ENCODE peak calls at places on chromosomes 2 and 18, in six cellular contexts. U is IMR-90; E is AG09309; B is foreskin fibroblast; R is astrocyte; N is effector memory CD4-positive, alpha-beta T cell. Y is an unnamed sample.

GRCh38 chr2:69088471-69088870 is 75.5 kb downstream of the ANTXR1 start:
- DNase-seq in U (peak), E (no peak), B (peak), R (no peak), N (no peak), Y (peak)

GRCh38 chr2:152335851-152336102 is 803 bp downstream of the FMNL2 start:
- DNase-seq in U (no peak), E (no peak), B (no peak), R (no peak), N (no peak), Y (no peak)

GRCh38 chr18:59848002-59848401 is 51.8 kb upstream of the PMAIP1 start:
- DNase-seq in U (no peak), E (no peak), B (no peak), R (no peak), N (no peak), Y (no peak)

GRCh38 chr2:231670892-231671616 is 37.3 kb upstream of the PTMA start:
- DNase-seq in U (no peak), E (no peak), B (no peak), R (no peak), N (no peak), Y (no peak)

GRCh38 chr2:196660264-196660663 is 20.7 kb downstream of the CCDC150 start:
- DNase-seq in U (peak), E (peak), B (peak), R (peak), N (no peak), Y (peak)

GRCh38 chr2:170241731-170242130 is 63.8 kb downstream of the MYO3B start:
- DNase-seq in U (no peak), E (no peak), B (no peak), R (no peak), N (no peak), Y (no peak)

GRCh38 chr2:166170356-166170755 is 42.5 kb upstream of the SCN1A start:
- DNase-seq in U (peak), E (no peak), B (peak), R (peak), N (no peak), Y (peak)

GRCh38 chr2:37471994-37472393 is 127.6 kb downstream of the QPCT start:
- DNase-seq in U (peak), E (peak), B (peak), R (peak), N (no peak), Y (peak)

GRCh38 chr18:78979058-78979680 is 449 bp upstream of the SALL3 start:
- DNase-seq in U (no peak), E (no peak), B (no peak), R (no peak), N (no peak), Y (peak)

GRCh38 chr2:34104601-34105000 is 505.5 kb upstream of the FAM98A start:
- DNase-seq in U (peak), E (no peak), B (peak), R (no peak), N (no peak), Y (no peak)

GRCh38 chr2:19990416-19990728 is 467 bp upstream of the WDR35 start:
- DNase-seq in U (no peak), E (no peak), B (no peak), R (no peak), N (no peak), Y (no peak)

GRCh38 chr18:73124165-73124564 is 256.4 kb upstream of the NETO1 start:
- DNase-seq in U (peak), E (no peak), B (peak), R (peak), N (no peak), Y (peak)

GRCh38 chr2:65436825-65437221 is 4.4 kb upstream of the SPRED2 start:
- DNase-seq in U (no peak), E (no peak), B (no peak), R (no peak), N (no peak), Y (no peak)

GRCh38 chr2:42962521-42962953 is 170.2 kb upstream of the HAAO start:
- DNase-seq in U (peak), E (no peak), B (no peak), R (no peak), N (no peak), Y (peak)
- H3K4me3 ChIP-seq in U (no peak), E (no peak), B (no peak), R (no peak), N (no peak), Y (no peak)

DNA sequence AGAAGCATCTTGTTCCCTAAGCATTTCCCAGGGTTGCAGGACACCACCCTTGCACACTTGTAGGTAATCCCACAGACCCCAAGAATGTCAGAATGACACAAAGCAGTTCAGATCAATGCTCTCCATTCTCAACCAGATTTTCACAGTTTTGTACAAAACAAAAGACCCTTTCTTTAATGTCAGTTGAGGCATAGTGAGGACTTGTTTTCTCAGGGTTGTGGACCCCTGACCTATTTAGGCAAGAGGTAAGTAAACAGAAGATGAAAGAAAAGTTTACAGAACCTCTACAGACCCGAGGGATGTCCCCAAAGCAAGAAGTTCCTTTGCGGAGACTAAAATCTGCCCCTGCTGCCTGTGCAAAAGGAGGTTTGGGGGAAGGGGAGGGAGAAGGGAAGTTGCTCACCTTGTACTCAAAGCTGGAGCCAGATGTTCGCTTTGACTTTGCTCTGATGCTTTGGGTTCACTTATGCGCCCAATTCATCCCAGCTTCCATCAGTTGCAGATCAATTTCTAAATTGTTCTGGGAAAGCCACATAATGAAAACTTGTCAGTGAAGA is 635.4 kb downstream of the EPHA4 start:
- DNase-seq in U (no peak), E (no peak), B (no peak), R (no peak), N (no peak), Y (no peak)
- H3K4me3 ChIP-seq in U (no peak), E (no peak), B (no peak), R (no peak), N (no peak), Y (no peak)

GRCh38 chr2:219466816-219467735 is 31.6 kb upstream of the GMPPA start:
- DNase-seq in U (no peak), E (no peak), B (no peak), R (no peak), N (no peak), Y (no peak)

GRCh38 chr2:219465659-219466561 is 31.3 kb downstream of the SPEG start:
- DNase-seq in U (no peak), E (no peak), B (no peak), R (no peak), N (no peak), Y (no peak)

GRCh38 chr2:219462349-219462748 is 27.7 kb downstream of the SPEG start:
- DNase-seq in U (no peak), E (no peak), B (no peak), R (no peak), N (no peak), Y (no peak)

GRCh38 chr2:219461669-219462068 is 27.0 kb downstream of the SPEG start:
- DNase-seq in U (no peak), E (no peak), B (no peak), R (no peak), N (no peak), Y (no peak)

GRCh38 chr2:219464286-219465032 is 29.8 kb downstream of the SPEG start:
- DNase-seq in U (no peak), E (no peak), B (no peak), R (no peak), N (no peak), Y (no peak)
- H3K4me3 ChIP-seq in U (no peak), E (no peak), B (no peak), R (no peak), N (no peak), Y (no peak)

DNA sequence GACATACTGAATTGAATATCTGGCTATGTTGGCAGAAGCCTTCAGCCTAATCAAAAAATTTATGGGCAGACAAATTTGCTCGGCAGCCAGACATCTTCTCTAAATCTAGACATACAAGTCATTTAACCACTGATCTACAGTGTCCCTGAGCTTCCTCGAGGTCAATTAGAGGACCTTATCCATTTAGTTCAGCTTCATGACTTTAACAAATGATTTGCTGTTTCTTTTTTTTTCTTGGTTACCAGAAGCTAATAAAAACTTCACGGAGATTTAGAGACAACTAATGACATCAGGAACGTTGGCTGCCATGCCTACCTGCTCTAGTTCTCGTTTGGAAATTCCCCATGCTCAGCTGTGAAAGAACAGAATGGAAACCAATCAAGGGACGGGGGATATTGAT is 223.8 kb downstream of the BCL2 start:
- DNase-seq in U (no peak), E (no peak), B (no peak), R (no peak), N (no peak), Y (no peak)
- H3K4me3 ChIP-seq in U (no peak), E (no peak), B (no peak), R (no peak), N (no peak), Y (no peak)

GRCh38 chr18:46334200-46334553 is 230.0 kb downstream of the HAUS1 start:
- DNase-seq in U (no peak), E (no peak), B (no peak), R (no peak), N (no peak), Y (no peak)
- H3K4me3 ChIP-seq in U (no peak), E (no peak), B (no peak), R (peak), N (peak), Y (no peak)

GRCh38 chr18:61333271-61333745 is at the start of gene CDH20:
- DNase-seq in U (no peak), E (no peak), B (no peak), R (no peak), N (no peak), Y (peak)

GRCh38 chr18:61335737-61336555 is 2.7 kb downstream of the CDH20 start:
- DNase-seq in U (no peak), E (no peak), B (peak), R (peak), N (no peak), Y (peak)

GRCh38 chr18:61334491-61334850 is 1.2 kb downstream of the CDH20 start:
- DNase-seq in U (no peak), E (no peak), B (peak), R (no peak), N (no peak), Y (peak)

GRCh38 chr18:61334951-61335736 is 1.9 kb downstream of the CDH20 start:
- DNase-seq in U (no peak), E (no peak), B (peak), R (no peak), N (no peak), Y (no peak)

DNA sequence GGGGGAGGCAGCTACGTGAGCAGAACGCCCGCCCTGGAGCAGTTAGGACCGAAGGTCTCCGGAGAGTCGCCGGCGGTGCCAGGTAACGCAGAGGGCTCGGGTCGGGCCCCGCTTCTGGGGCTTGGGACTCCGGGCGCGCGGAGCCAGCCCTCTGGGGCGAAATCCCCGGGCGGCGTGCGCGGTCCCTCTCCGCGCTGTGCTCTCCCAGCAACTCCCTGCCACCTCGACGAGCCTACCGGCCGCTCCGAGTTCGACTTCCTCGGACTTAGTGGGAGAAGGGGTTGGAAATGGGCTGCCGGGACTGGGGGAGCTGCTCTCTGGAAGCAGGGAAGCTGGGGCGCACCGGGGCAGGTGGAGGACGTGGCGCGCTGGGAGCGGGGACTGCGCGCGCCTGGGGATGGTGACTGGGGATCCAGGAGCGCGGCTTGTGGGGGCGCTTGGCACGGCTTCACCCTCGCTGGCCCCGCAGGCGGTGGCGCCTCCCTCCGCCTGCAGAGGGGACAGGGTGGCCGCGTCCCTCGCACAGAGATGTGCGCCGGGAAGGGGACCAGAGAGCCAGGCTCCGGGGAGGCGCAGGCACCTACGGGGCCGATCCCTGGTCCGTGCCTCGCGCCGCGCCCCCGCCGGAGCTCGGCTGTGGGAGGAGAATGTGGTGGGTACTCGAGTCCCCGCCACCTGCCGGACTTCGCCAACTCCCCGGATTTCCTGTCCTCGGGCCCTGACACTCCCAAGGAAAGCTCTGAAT is 688 bp downstream of the CDH20 start:
- DNase-seq in U (no peak), E (no peak), B (peak), R (no peak), N (no peak), Y (peak)
- H3K4me3 ChIP-seq in U (no peak), E (peak), B (peak), R (peak), N (no peak), Y (peak)

GRCh38 chr2:58155160-58155778 is 85.9 kb downstream of the FANCL start:
- DNase-seq in U (no peak), E (no peak), B (no peak), R (no peak), N (no peak), Y (no peak)
- H3K4me3 ChIP-seq in U (no peak), E (no peak), B (no peak), R (no peak), N (no peak), Y (no peak)

DNA sequence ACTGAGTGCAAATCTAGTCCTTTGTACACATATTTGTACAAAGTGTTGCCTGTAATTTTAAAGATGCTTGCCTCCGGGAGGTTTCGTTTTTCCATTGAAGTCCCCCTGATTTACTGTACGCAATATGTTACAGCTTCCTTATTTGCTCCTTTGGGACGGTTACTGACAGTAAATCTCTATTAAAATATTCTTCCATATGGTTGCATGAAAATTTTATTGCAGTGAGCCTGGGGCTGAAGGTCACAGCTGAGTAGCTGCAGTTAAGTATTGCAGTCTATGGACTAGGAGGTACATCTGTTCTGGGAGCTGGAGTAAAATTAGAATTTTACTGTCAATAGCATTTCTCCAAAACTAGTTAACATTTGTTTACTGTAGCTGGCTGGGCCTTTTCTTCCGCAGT is 119.2 kb downstream of the ETAA1 start:
- DNase-seq in U (no peak), E (no peak), B (peak), R (no peak), N (no peak), Y (no peak)
- H3K4me3 ChIP-seq in U (no peak), E (no peak), B (no peak), R (no peak), N (no peak), Y (no peak)